ENCODE peak calls at places on chromosomes 16 and 17, in six cellular contexts. U is ovary, K is GM12891, B is right lobe of liver, I is endothelial cell of umbilical vein, E is lower leg skin. D is an unnamed sample.

GRCh38 chr17:77319211-77320031 is 178.7 kb downstream of the SEC14L1 start:
- DNase-seq in U (peak; percentile 73), K (no peak), B (peak; percentile 70), I (no peak), E (peak; percentile 98), D (peak; percentile 92)

GRCh38 chr16:88013091-88013609 is 61.9 kb downstream of the BANP start:
- DNase-seq in U (no peak), K (no peak), B (peak; percentile 33), I (no peak), E (peak; percentile 82), D (no peak)

GRCh38 chr17:27422601-27423000 is 33.6 kb upstream of the KSR1 start:
- DNase-seq in U (no peak), K (no peak), B (no peak), I (no peak), E (no peak), D (no peak)

GRCh38 chr17:51770031-51770759 is 388.3 kb downstream of the CA10 start:
- DNase-seq in U (no peak), K (no peak), B (no peak), I (no peak), E (no peak), D (no peak)

GRCh38 chr17:46727572-46728348 is 90.7 kb downstream of the WNT3 start:
- DNase-seq in U (no peak), K (no peak), B (no peak), I (no peak), E (no peak), D (peak; percentile 54)

GRCh38 chr17:15998031-15998574 is 1.4 kb downstream of the ZSWIM7 start:
- DNase-seq in U (no peak), K (no peak), B (no peak), I (no peak), E (no peak), D (no peak)

GRCh38 chr17:1110524-1110843 is 69.3 kb downstream of the ABR start:
- DNase-seq in U (no peak), K (no peak), B (no peak), I (no peak), E (no peak), D (no peak)

GRCh38 chr16:674968-675883 is at the start of gene RHBDL1:
- DNase-seq in U (no peak), K (no peak), B (no peak), I (no peak), E (no peak), D (no peak)

GRCh38 chr17:77906377-77906871 is 52.1 kb upstream of the TNRC6C start:
- DNase-seq in U (no peak), K (no peak), B (no peak), I (no peak), E (peak; percentile 80), D (no peak)

GRCh38 chr17:79298801-79299200 is 224.2 kb downstream of the ENGASE start:
- DNase-seq in U (no peak), K (no peak), B (no peak), I (no peak), E (no peak), D (no peak)

GRCh38 chr17:56982312-56982711 is 4.4 kb downstream of the SCPEP1 start:
- DNase-seq in U (no peak), K (no peak), B (no peak), I (no peak), E (no peak), D (no peak)

GRCh38 chr16:88305176-88305575 is 77.6 kb upstream of the ZNF469 start:
- DNase-seq in U (peak; percentile 14), K (no peak), B (no peak), I (no peak), E (no peak), D (no peak)

GRCh38 chr17:77645441-77646430 is 312.8 kb upstream of the TNRC6C start:
- DNase-seq in U (no peak), K (no peak), B (no peak), I (no peak), E (peak; percentile 74), D (no peak)

GRCh38 chr17:50133028-50133768 is 3.2 kb upstream of the SAMD14 start:
- DNase-seq in U (peak; percentile 42), K (no peak), B (peak; percentile 62), I (no peak), E (no peak), D (peak; percentile 94)

GRCh38 chr16:87822571-87822970 is 46.7 kb downstream of the SLC7A5 start:
- DNase-seq in U (no peak), K (no peak), B (no peak), I (no peak), E (no peak), D (no peak)

GRCh38 chr17:53462393-53462811 is 360.3 kb upstream of the KIF2B start:
- DNase-seq in U (no peak), K (no peak), B (no peak), I (peak; percentile 40), E (no peak), D (no peak)

GRCh38 chr17:76561332-76561731 is 21.5 kb downstream of the PRCD start:
- DNase-seq in U (no peak), K (no peak), B (no peak), I (peak; percentile 77), E (no peak), D (no peak)

GRCh38 chr16:16133943-16134604 is 89.2 kb downstream of the ABCC6 start:
- DNase-seq in U (no peak), K (no peak), B (no peak), I (no peak), E (no peak), D (no peak)

GRCh38 chr16:16131659-16132058 is 91.6 kb downstream of the ABCC6 start:
- DNase-seq in U (no peak), K (no peak), B (no peak), I (no peak), E (no peak), D (no peak)

GRCh38 chr16:16127469-16128116 is 95.7 kb downstream of the ABCC6 start:
- DNase-seq in U (peak; percentile 73), K (peak; percentile 73), B (peak; percentile 68), I (peak; percentile 77), E (peak; percentile 92), D (peak; percentile 67)

GRCh38 chr16:16136588-16136987 is 86.7 kb downstream of the ABCC6 start:
- DNase-seq in U (no peak), K (no peak), B (no peak), I (no peak), E (no peak), D (no peak)

DNA sequence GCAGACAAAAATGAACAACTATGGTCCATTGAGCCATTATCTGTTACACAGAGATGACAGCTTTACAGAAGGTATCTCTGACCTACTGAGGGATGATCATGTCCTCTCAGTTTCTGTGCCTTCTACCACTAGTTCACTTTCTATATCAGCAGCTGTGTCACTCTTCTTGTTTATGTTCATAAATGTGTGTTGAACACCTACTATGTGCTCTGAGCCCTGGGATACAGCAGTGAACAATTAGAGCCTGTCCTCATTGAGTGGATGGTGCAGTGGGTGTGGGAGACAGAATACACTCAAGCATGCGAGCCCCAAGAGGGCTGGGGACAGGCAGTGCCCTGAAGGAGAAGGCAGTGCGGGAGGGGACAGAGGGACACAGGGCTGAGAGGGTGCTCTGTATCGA is 92.1 kb downstream of the ABCC6 start:
- DNase-seq in U (no peak), K (no peak), B (no peak), I (no peak), E (no peak), D (no peak)
- TF ChIP-seq POLR2A in U (no peak), K (no peak), B (no peak), I (no peak), E (no peak), D (no peak)

GRCh38 chr17:4786516-4786915 is 352 bp upstream of the VMO1 start:
- DNase-seq in U (no peak), K (no peak), B (no peak), I (no peak), E (no peak), D (no peak)
- TF ChIP-seq POLR2A in U (no peak), K (no peak), B (no peak), I (no peak), E (no peak), D (no peak)

GRCh38 chr17:48720263-48721008 is 1.9 kb downstream of the PRAC1 start:
- DNase-seq in U (no peak), K (no peak), B (no peak), I (no peak), E (no peak), D (no peak)

GRCh38 chr17:48721009-48721402 is 1.3 kb downstream of the PRAC1 start:
- DNase-seq in U (no peak), K (no peak), B (no peak), I (no peak), E (no peak), D (no peak)

GRCh38 chr17:48723555-48724239 is 712 bp downstream of the PRAC2 start:
- DNase-seq in U (no peak), K (no peak), B (no peak), I (no peak), E (peak; percentile 92), D (no peak)

GRCh38 chr17:48722924-48723554 is at the start of gene PRAC2:
- DNase-seq in U (no peak), K (no peak), B (no peak), I (no peak), E (no peak), D (no peak)

DNA sequence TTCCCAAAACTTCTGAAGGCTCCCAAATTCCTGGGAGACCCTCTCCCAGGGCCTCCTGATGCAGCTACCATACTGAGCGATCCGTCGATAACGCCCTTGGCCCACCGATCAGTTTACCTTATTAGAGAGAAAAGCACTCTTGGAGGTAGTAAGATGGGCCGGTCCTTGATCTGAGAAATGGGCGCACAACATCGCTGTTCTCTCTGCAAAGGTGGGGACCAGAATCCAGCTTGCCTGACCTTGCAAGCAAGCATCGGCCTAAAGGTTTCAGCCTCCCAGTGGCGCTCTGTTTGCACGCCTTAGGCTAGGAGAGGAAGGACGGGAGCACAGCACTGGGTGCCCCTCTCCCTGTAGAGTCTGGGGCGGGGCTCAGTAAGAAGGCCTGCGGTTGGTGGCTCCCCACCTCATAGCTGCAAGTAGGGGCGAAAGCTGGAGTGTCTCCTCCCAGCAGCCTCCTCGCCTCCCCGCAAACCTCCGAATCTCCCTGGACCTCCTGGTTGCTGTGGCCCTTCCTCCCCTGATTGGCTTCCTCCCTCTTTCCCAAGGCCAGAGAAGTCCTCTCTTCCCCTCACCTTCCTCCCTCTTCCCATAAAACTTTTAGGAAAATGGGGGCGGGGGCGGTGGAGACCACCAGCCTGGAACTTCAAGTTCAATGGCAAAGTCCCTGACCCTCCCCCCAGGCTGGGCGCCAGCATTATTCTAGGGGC is at the start of gene PRAC1:
- DNase-seq in U (no peak), K (no peak), B (no peak), I (no peak), E (no peak), D (no peak)
- TF ChIP-seq POLR2A in U (no peak), K (no peak), B (no peak), I (no peak), E (no peak), D (no peak)

DNA sequence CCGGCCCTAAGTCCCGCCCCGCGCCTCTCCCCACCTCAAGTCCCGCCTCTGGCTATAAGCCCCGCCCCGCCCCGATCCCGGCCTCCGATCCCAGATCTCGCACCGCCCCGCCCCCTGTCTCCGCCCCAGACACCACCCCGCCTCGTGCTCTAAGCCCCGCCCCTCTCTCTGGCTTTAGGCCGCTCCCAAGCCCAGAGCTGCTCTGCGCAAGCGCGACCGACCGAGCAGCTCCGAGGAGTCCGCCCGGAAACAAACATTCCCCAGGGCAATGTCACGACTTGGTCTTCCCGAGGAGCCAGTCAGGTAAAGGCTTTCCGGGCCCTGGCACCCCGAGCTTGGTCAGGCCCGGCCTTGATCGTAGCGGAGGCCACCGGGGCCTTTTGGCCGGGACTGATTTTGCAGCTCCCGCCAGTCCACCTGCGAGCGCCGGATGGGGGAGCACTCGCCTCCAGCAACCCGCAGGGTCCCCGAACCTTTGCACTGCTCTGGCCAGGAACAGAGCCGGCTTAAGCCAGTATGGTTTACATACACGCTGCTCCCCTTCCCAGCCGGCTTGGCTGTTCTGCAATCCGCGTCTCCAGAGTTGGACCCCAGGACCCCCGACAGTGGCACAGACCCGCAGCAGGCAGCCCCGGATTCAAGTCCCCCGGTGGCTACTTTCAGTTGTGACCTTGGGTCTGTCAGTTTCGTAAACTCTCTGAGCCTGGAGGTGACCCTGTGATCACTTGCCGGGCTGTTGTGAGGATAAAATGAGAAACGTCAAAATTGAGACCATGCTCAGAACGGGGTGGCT is at the start of gene NUDT7:
- DNase-seq in U (peak; percentile 100), K (peak; percentile 89), B (peak; percentile 100), I (peak; percentile 97), E (peak; percentile 100), D (peak; percentile 94)
- TF ChIP-seq POLR2A in U (peak; percentile 60), K (no peak), B (peak; percentile 92), I (no peak), E (no peak), D (peak; percentile 57)